ENCODE peak calls at places on chromosomes 6 and 20, in seven cellular contexts. O is activated naive CD8-positive, alpha-beta T cell treated with anti-CD3 and anti-CD28 coated beads, Interleukin-2, amount 10 ng/mL, durations not matched to agents 7 days and 5 days; T is B cell; J is G401; K is stimulated activated CD4-positive, alpha-beta T cell treated with anti-CD3 and anti-CD28 coated beads, Interleukin-1b, Interleukin-23, amount 100 ng/mL, for 4 hours; N is NB4; E is HTR-8/SVneo. P is an unnamed sample.
A peak's percentile ranks its signal among the peaks of the same experiment; 100 is the strongest.

GRCh38 chr20:41344938-41345728 is 4.5 kb downstream of the LPIN3 start:
- DNase-seq in E (no peak), O (no peak), N (no peak), K (no peak), T (peak; percentile 10), J (no peak), P (no peak)

GRCh38 chr6:56474531-56474930 is 168.2 kb downstream of the DST start:
- DNase-seq in K (no peak), O (no peak), J (no peak), T (no peak), N (no peak), E (no peak), P (no peak)

GRCh38 chr6:149212202-149212601 is 105.3 kb upstream of the TAB2 start:
- DNase-seq in N (no peak), J (no peak), E (no peak), K (no peak), T (no peak), O (no peak), P (no peak)

GRCh38 chr20:45969712-45970634 is 2.0 kb downstream of the ZNF335 start:
- DNase-seq in K (no peak), J (peak; percentile 75), E (peak; percentile 84), N (peak; percentile 85), O (no peak), T (peak; percentile 55), P (no peak)

GRCh38 chr6:41488392-41489129 is 57.6 kb upstream of the FOXP4 start:
- DNase-seq in J (no peak), O (no peak), K (no peak), E (peak; percentile 92), T (no peak), N (no peak), P (no peak)

GRCh38 chr6:116251568-116252384 is 2.1 kb downstream of the TSPYL4 start:
- DNase-seq in E (no peak), N (no peak), O (no peak), J (peak; percentile 45), K (no peak), T (no peak), P (no peak)

GRCh38 chr20:16216227-16217210 is 356.7 kb downstream of the KIF16B start:
- DNase-seq in T (no peak), O (no peak), K (no peak), J (no peak), E (no peak), N (no peak), P (no peak)

GRCh38 chr20:47161411-47161810 is 195.1 kb downstream of the ZMYND8 start:
- DNase-seq in O (no peak), E (no peak), K (no peak), N (no peak), T (no peak), J (no peak), P (no peak)

GRCh38 chr20:50054626-50055511 is 58.1 kb downstream of the UBE2V1 start:
- DNase-seq in N (no peak), K (no peak), T (no peak), O (no peak), J (no peak), E (no peak), P (no peak)

GRCh38 chr6:84897874-84898635 is 133.7 kb upstream of the TBX18 start:
- DNase-seq in E (no peak), K (no peak), T (no peak), O (no peak), J (no peak), N (no peak), P (no peak)

GRCh38 chr6:34053721-34054120 is 92.2 kb downstream of the GRM4 start:
- DNase-seq in J (no peak), E (no peak), N (no peak), T (no peak), K (no peak), O (no peak), P (no peak)

GRCh38 chr20:17616480-17617211 is 46.8 kb downstream of the DSTN start:
- DNase-seq in T (peak; percentile 11), K (no peak), O (peak; percentile 26), J (no peak), N (peak; percentile 49), E (no peak), P (no peak)

GRCh38 chr6:33622456-33623431 is 1.6 kb downstream of the ITPR3 start:
- DNase-seq in O (no peak), N (no peak), J (no peak), K (no peak), T (no peak), E (no peak), P (no peak)

GRCh38 chr6:168407842-168408241 is 33.1 kb upstream of the SMOC2 start:
- DNase-seq in O (no peak), E (no peak), K (no peak), T (no peak), N (no peak), J (no peak), P (no peak)

GRCh38 chr6:75283907-75284284 is 696 bp downstream of the TMEM30A start:
- DNase-seq in K (peak; percentile 16), E (no peak), O (no peak), N (peak; percentile 33), T (peak; percentile 41), J (peak; percentile 7), P (peak; percentile 6)

GRCh38 chr6:168302534-168302933 is 17.0 kb downstream of the DACT2 start:
- DNase-seq in N (no peak), T (no peak), K (no peak), O (no peak), E (no peak), J (no peak), P (no peak)

GRCh38 chr6:73923899-73924485 is 228.0 kb downstream of the CD109 start:
- DNase-seq in O (no peak), K (no peak), N (no peak), T (no peak), J (no peak), E (no peak), P (no peak)

GRCh38 chr6:79001415-79001814 is 76.6 kb downstream of the PHIP start:
- DNase-seq in K (no peak), O (no peak), N (no peak), T (no peak), J (no peak), E (no peak), P (no peak)

GRCh38 chr6:134425521-134426316 is 107.8 kb upstream of the SGK1 start:
- DNase-seq in O (no peak), K (no peak), T (no peak), N (no peak), E (no peak), J (no peak), P (no peak)

GRCh38 chr20:25549866-25550477 is 35.4 kb downstream of the NINL start:
- DNase-seq in K (no peak), J (no peak), T (no peak), O (no peak), N (no peak), E (no peak), P (no peak)

GRCh38 chr6:160069050-160069454 is 52.6 kb upstream of the SLC22A1 start:
- DNase-seq in E (no peak), T (peak; percentile 70), J (no peak), K (no peak), O (peak; percentile 62), N (no peak), P (no peak)

GRCh38 chr6:157985378-157986155 is 3.9 kb downstream of the SYNJ2 start:
- DNase-seq in T (no peak), N (no peak), K (no peak), E (no peak), J (no peak), O (no peak), P (no peak)